ENCODE peak calls at places on chromosomes 5 and 9, in four cellular contexts. W is NCI-H1417; Z is GM23338; M is central memory CD4-positive, alpha-beta T cell. H is an unnamed sample.

GRCh38 chr9:137320555-137321384 is 18.7 kb upstream of the NRARP start:
- DNase-seq in W (peak), Z (peak), M (no peak), H (peak)

GRCh38 chr5:62473209-62473608 is 60.6 kb downstream of the IPO11 start:
- DNase-seq in W (no peak), Z (no peak), M (no peak), H (no peak)

GRCh38 chr9:13076616-13077015 is 202.9 kb downstream of the MPDZ start:
- DNase-seq in W (no peak), Z (no peak), M (no peak), H (no peak)

GRCh38 chr9:100443781-100444768 is 17.1 kb downstream of the MSANTD3 start:
- DNase-seq in W (no peak), Z (no peak), M (no peak), H (no peak)

GRCh38 chr5:157686841-157687554 is 15.7 kb downstream of the C5orf52 start:
- DNase-seq in W (no peak), Z (no peak), M (no peak), H (no peak)

GRCh38 chr9:130196643-130197042 is 24.4 kb downstream of the NCS1 start:
- DNase-seq in W (peak), Z (no peak), M (no peak), H (no peak)

GRCh38 chr5:85458319-85458718 is 1073.6 kb upstream of the EDIL3 start:
- DNase-seq in W (no peak), Z (no peak), M (no peak), H (no peak)

GRCh38 chr9:127846451-127847154 is 7.9 kb downstream of the ENG start:
- DNase-seq in W (no peak), Z (no peak), M (no peak), H (no peak)

GRCh38 chr9:121731919-121732318 is 80.5 kb downstream of the DAB2IP start:
- DNase-seq in W (no peak), Z (no peak), M (no peak), H (no peak)

GRCh38 chr5:164597293-164597900 is 1092.0 kb downstream of the MAT2B start:
- DNase-seq in W (no peak), Z (peak), M (no peak), H (no peak)

GRCh38 chr9:81637276-81637675 is 52.1 kb downstream of the TLE1 start:
- DNase-seq in W (no peak), Z (no peak), M (no peak), H (no peak)

GRCh38 chr5:168159425-168159824 is 132.0 kb upstream of the WWC1 start:
- DNase-seq in W (peak), Z (peak), M (no peak), H (no peak)

GRCh38 chr9:136852664-136853595 is 784 bp downstream of the MAMDC4 start:
- DNase-seq in W (no peak), Z (no peak), M (no peak), H (no peak)

H was measured in naive B cell.